ENCODE peak calls at places on chromosomes 16 and 17, in ten cellular contexts. E is CD4-positive, alpha-beta memory T cell; Q is stimulated activated CD4-positive, alpha-beta T cell treated with anti-CD3 and anti-CD28 coated beads, Interleukin-1b, Interleukin-23, amount 100 ng/mL, for 48 hours; H is cerebellar cortex; O is NCI-H345; S is activated CD8-positive, alpha-beta memory T cell treated with anti-CD3 and anti-CD28 coated beads for 1 hour; K is activated CD8-positive, alpha-beta T cell treated with anti-CD3 and anti-CD28 coated beads, Interleukin-2, amount 10 ng/mL, durations not matched to agents 7 days and 5 days; G is GOT3; I is stimulated activated CD8-positive, alpha-beta memory T cell treated with anti-CD3 and anti-CD28 coated beads, Interleukin-4, amount 100 ng/mL, for 24 hours; A is midbrain. P is an unnamed sample.

GRCh38 chr16:28324235-28324886 is 32.0 kb downstream of the SBK1 start:
- DNase-seq in H (no peak), G (no peak), I (no peak), O (no peak), Q (no peak), S (no peak), K (peak), E (no peak), A (no peak), P (no peak)

GRCh38 chr16:25005445-25006306 is 9.5 kb downstream of the ARHGAP17 start:
- DNase-seq in S (no peak), G (no peak), H (no peak), K (no peak), I (no peak), A (no peak), E (no peak), Q (no peak), O (no peak), P (no peak)

GRCh38 chr16:68349838-68350410 is 39.1 kb downstream of the PRMT7 start:
- DNase-seq in A (no peak), S (no peak), E (no peak), K (no peak), I (no peak), H (no peak), G (no peak), O (no peak), Q (no peak), P (no peak)

GRCh38 chr16:30984669-30985400 is at the start of gene HSD3B7:
- DNase-seq in E (peak), H (peak), I (peak), A (peak), S (peak), K (peak), G (peak), O (peak), Q (peak), P (peak)

GRCh38 chr17:81980752-81981239 is 3.4 kb downstream of the ASPSCR1 start:
- DNase-seq in K (no peak), O (no peak), I (no peak), Q (no peak), E (no peak), A (no peak), G (no peak), S (no peak), H (no peak), P (no peak)

GRCh38 chr17:30588798-30589247 is 111.6 kb downstream of the GOSR1 start:
- DNase-seq in O (no peak), S (no peak), Q (no peak), E (no peak), A (no peak), G (no peak), I (no peak), K (no peak), H (no peak), P (no peak)

GRCh38 chr17:78140169-78141051 is 5.8 kb upstream of the C17orf99 start:
- DNase-seq in E (peak), S (peak), G (no peak), O (peak), H (peak), K (peak), A (no peak), Q (peak), I (peak), P (peak)

GRCh38 chr17:16908282-16908681 is 63.6 kb downstream of the TNFRSF13B start:
- DNase-seq in E (no peak), O (no peak), I (no peak), H (no peak), S (no peak), A (no peak), Q (no peak), K (no peak), G (no peak), P (no peak)

GRCh38 chr17:61476476-61477203 is 24.4 kb downstream of the TBX4 start:
- DNase-seq in A (no peak), G (no peak), S (no peak), K (no peak), Q (no peak), I (no peak), H (no peak), E (no peak), O (no peak), P (no peak)

GRCh38 chr17:81420769-81421462 is 25.7 kb downstream of the BAHCC1 start:
- DNase-seq in E (no peak), H (no peak), S (no peak), G (no peak), A (peak), K (no peak), O (no peak), I (no peak), Q (no peak), P (no peak)

GRCh38 chr16:68636818-68637217 is 8.3 kb upstream of the CDH3 start:
- DNase-seq in A (no peak), G (no peak), E (no peak), O (no peak), K (no peak), H (no peak), S (no peak), I (no peak), Q (no peak), P (no peak)

GRCh38 chr17:55962931-55963378 is 190.3 kb upstream of the ANKFN1 start:
- DNase-seq in K (no peak), G (no peak), Q (no peak), S (no peak), O (no peak), A (no peak), H (no peak), E (no peak), I (no peak), P (no peak)

GRCh38 chr17:76657505-76658386 is 14.2 kb upstream of the ST6GALNAC1 start:
- DNase-seq in O (no peak), S (no peak), I (no peak), H (no peak), K (no peak), G (no peak), Q (no peak), A (no peak), E (no peak), P (no peak)

GRCh38 chr17:62109378-62109902 is 44.4 kb upstream of the MED13 start:
- DNase-seq in G (no peak), O (peak), K (peak), Q (peak), I (peak), A (no peak), H (peak), E (peak), S (no peak), P (peak)

GRCh38 chr16:30655815-30656347 is 2.4 kb upstream of the FBRS start:
- DNase-seq in I (no peak), K (no peak), S (no peak), H (no peak), G (no peak), A (no peak), O (no peak), Q (no peak), E (no peak), P (no peak)

GRCh38 chr16:19463468-19464315 is 46.0 kb downstream of the TMC5 start:
- DNase-seq in S (no peak), E (no peak), O (peak), Q (no peak), G (no peak), I (no peak), H (no peak), A (no peak), K (no peak), P (no peak)

GRCh38 chr16:67760206-67760605 is 41.1 kb upstream of the GFOD2 start:
- DNase-seq in I (no peak), A (no peak), O (no peak), E (no peak), K (no peak), G (no peak), Q (no peak), S (no peak), H (no peak), P (no peak)

GRCh38 chr17:7729841-7730240 is 12.3 kb downstream of the DNAH2 start:
- DNase-seq in S (no peak), H (no peak), K (no peak), G (no peak), O (no peak), E (no peak), A (no peak), I (no peak), Q (no peak), P (no peak)

GRCh38 chr17:69523252-69523861 is 108.9 kb downstream of the MAP2K6 start:
- DNase-seq in S (no peak), Q (no peak), G (no peak), K (peak), E (no peak), O (peak), I (no peak), A (peak), H (peak), P (no peak)

GRCh38 chr17:77503916-77504651 is 363.3 kb downstream of the SEC14L1 start:
- DNase-seq in Q (no peak), I (no peak), K (no peak), H (no peak), S (no peak), E (no peak), A (no peak), G (no peak), O (no peak), P (no peak)

GRCh38 chr16:12798846-12799245 is 4.8 kb downstream of the CPPED1 start:
- DNase-seq in I (no peak), E (no peak), Q (no peak), G (no peak), S (no peak), H (peak), K (no peak), A (no peak), O (no peak), P (no peak)

GRCh38 chr16:55447231-55447630 is 31.8 kb upstream of the MMP2 start:
- DNase-seq in A (no peak), S (no peak), I (no peak), K (no peak), E (no peak), G (no peak), Q (no peak), O (no peak), H (no peak), P (no peak)

GRCh38 chr16:24013733-24014645 is 178.2 kb downstream of the PRKCB start:
- DNase-seq in K (peak), A (no peak), O (peak), I (peak), H (peak), S (peak), E (peak), G (no peak), Q (peak), P (peak)